ENCODE peak calls at places on chromosomes 7 and 10, in nine cellular contexts. Y, L, M, S, Q, U, F, B and I are unnamed samples.

GRCh38 chr10:72259491-72260214 is 14.1 kb upstream of the DDIT4 start:
- DNase-seq in L (no peak), Y (no peak), U (peak; percentile 47), B (no peak), F (no peak), Q (no peak), M (no peak), S (no peak), I (peak; percentile 34)

GRCh38 chr10:121428848-121429247 is 169.4 kb downstream of the FGFR2 start:
- DNase-seq in F (no peak), S (no peak), U (no peak), M (no peak), L (no peak), B (no peak), Q (no peak), Y (no peak), I (no peak)

GRCh38 chr10:126533644-126534043 is 136.8 kb downstream of the C10orf90 start:
- DNase-seq in Y (no peak), M (no peak), F (peak; percentile 73), L (no peak), B (no peak), S (no peak), U (no peak), Q (no peak), I (no peak)

GRCh38 chr7:69630292-69630691 is 32.0 kb downstream of the AUTS2 start:
- DNase-seq in U (peak; percentile 95), Q (no peak), L (no peak), Y (peak; percentile 87), B (no peak), S (no peak), F (no peak), M (no peak), I (no peak)

GRCh38 chr7:134546903-134547737 is 1.8 kb upstream of the AKR1B15 start:
- DNase-seq in F (no peak), U (no peak), Q (peak; percentile 87), S (peak; percentile 47), M (peak; percentile 33), L (peak; percentile 22), Y (no peak), B (peak; percentile 68), I (peak; percentile 37)

GRCh38 chr10:44963772-44964633 is 4.4 kb downstream of the RASSF4 start:
- DNase-seq in U (peak; percentile 34), Y (no peak), B (peak; percentile 82), L (no peak), S (no peak), Q (no peak), F (no peak), M (no peak), I (peak; percentile 93)

GRCh38 chr7:130196476-130196875 is 8.7 kb downstream of the TMEM209 start:
- DNase-seq in B (no peak), M (no peak), Y (no peak), Q (no peak), U (no peak), F (no peak), L (no peak), S (no peak), I (no peak)

GRCh38 chr7:25087855-25088254 is 37.2 kb downstream of the CYCS start:
- DNase-seq in L (no peak), M (no peak), S (no peak), Y (no peak), F (no peak), B (no peak), Q (no peak), U (no peak), I (no peak)

GRCh38 chr7:143284591-143285453 is at the start of gene TMEM139:
- DNase-seq in U (no peak), Q (no peak), L (no peak), M (no peak), Y (no peak), F (no peak), B (no peak), S (no peak), I (peak; percentile 21)